ENCODE peak calls at places on chromosomes 3 and 15, in nine cellular contexts. Q is lung microvascular endothelial cell, L is DMS53, I is neural progenitor cell, Z is AML-193, W is progenitor cell of endocrine pancreas, A is CD14-positive monocyte, S is GM13977, B is SJSA1. O is an unnamed sample.

GRCh38 chr3:190514163-190515153 is 573 bp downstream of the IL1RAP start:
- DNase-seq in W (no peak), A (peak; percentile 48), S (peak; percentile 20), L (peak; percentile 49), Q (peak; percentile 31), B (peak; percentile 57), Z (peak; percentile 62), I (peak; percentile 60), O (no peak)

GRCh38 chr3:60025071-60026055 is 975.5 kb upstream of the CFAP20DC start:
- DNase-seq in Z (no peak), I (no peak), B (no peak), L (no peak), W (no peak), Q (no peak), S (no peak), A (no peak), O (no peak)

GRCh38 chr3:114328345-114328744 is 34.5 kb downstream of the TIGIT start:
- DNase-seq in W (no peak), S (no peak), A (no peak), Q (no peak), Z (no peak), L (no peak), B (no peak), I (no peak), O (no peak)

GRCh38 chr3:48367201-48367600 is 4.8 kb upstream of the FBXW12 start:
- DNase-seq in W (no peak), L (peak; percentile 2), A (no peak), Q (peak; percentile 26), Z (no peak), S (no peak), B (no peak), I (no peak), O (no peak)

GRCh38 chr15:70792171-70792573 is 28.8 kb upstream of the UACA start:
- DNase-seq in A (no peak), Q (no peak), W (no peak), Z (no peak), L (no peak), S (no peak), I (no peak), B (peak; percentile 72), O (no peak)

GRCh38 chr3:48656841-48657281 is 5.8 kb downstream of the CELSR3 start:
- DNase-seq in Z (no peak), S (no peak), Q (peak; percentile 17), B (no peak), L (no peak), W (no peak), I (no peak), A (no peak), O (no peak)

GRCh38 chr15:77037475-77038209 is 33.3 kb downstream of the TSPAN3 start:
- DNase-seq in Z (no peak), Q (no peak), A (no peak), B (no peak), L (no peak), S (peak; percentile 24), I (no peak), W (no peak), O (no peak)

GRCh38 chr15:54017911-54018310 is 39.7 kb downstream of the UNC13C start:
- DNase-seq in A (no peak), S (no peak), I (no peak), Q (no peak), B (no peak), Z (no peak), L (peak; percentile 9), W (no peak), O (no peak)

GRCh38 chr15:80599359-80599758 is 95.8 kb upstream of the ABHD17C start:
- DNase-seq in L (peak; percentile 50), I (no peak), B (peak; percentile 42), Q (peak; percentile 65), Z (no peak), W (no peak), S (no peak), A (no peak), O (no peak)

GRCh38 chr3:16048435-16049318 is 125.8 kb upstream of the GALNT15 start:
- DNase-seq in Q (peak; percentile 88), B (peak; percentile 70), Z (peak; percentile 74), W (no peak), L (peak; percentile 69), S (peak; percentile 80), I (peak; percentile 67), A (no peak), O (peak; percentile 44)

GRCh38 chr3:9947025-9947995 is 4.9 kb downstream of the PRRT3 start:
- DNase-seq in A (no peak), Q (peak; percentile 92), L (peak; percentile 75), S (no peak), Z (no peak), W (peak; percentile 56), B (peak; percentile 56), I (peak; percentile 85), O (no peak)

GRCh38 chr15:48592929-48593328 is 52.6 kb downstream of the FBN1 start:
- DNase-seq in S (no peak), Q (no peak), A (no peak), L (no peak), I (no peak), B (no peak), W (no peak), Z (no peak), O (no peak)

GRCh38 chr3:88059380-88060160 is 515 bp downstream of the ZNF654 start:
- DNase-seq in L (peak; percentile 63), B (no peak), A (no peak), Q (peak; percentile 15), I (peak; percentile 47), S (peak; percentile 13), W (no peak), Z (no peak), O (no peak)

GRCh38 chr3:175411405-175411804 is 552.3 kb downstream of the NAALADL2 start:
- DNase-seq in Q (no peak), A (no peak), B (peak; percentile 11), L (no peak), Z (no peak), I (no peak), W (no peak), S (no peak), O (no peak)

GRCh38 chr3:185187391-185187790 is 34.5 kb upstream of the C3orf70 start:
- DNase-seq in Z (no peak), B (no peak), W (no peak), Q (no peak), S (no peak), A (no peak), I (no peak), L (no peak), O (no peak)

GRCh38 chr3:60856299-60857046 is 394.8 kb downstream of the FHIT start:
- DNase-seq in Q (no peak), I (no peak), S (no peak), L (no peak), W (no peak), A (no peak), Z (peak; percentile 98), B (no peak), O (no peak)